ENCODE peak calls at places on chromosome 1, in seven cellular contexts. Q is cardiac fibroblast, F is neural progenitor cell, L is fibroblast of lung, H is HCT116, V is astrocyte of the spinal cord, U is OCI-LY7. D is an unnamed sample.

GRCh38 chr1:108079550-108079949 is 114.6 kb upstream of the VAV3 start:
- DNase-seq in Q (no peak), F (no peak), L (no peak), H (no peak), V (no peak), U (peak; percentile 88), D (no peak)

GRCh38 chr1:175449306-175449705 is 256.7 kb upstream of the KIAA0040 start:
- DNase-seq in Q (no peak), F (no peak), L (no peak), H (no peak), V (no peak), U (no peak), D (no peak)

GRCh38 chr1:194028002-194028401 is 841.6 kb upstream of the B3GALT2 start:
- DNase-seq in Q (peak; percentile 57), F (no peak), L (peak; percentile 42), H (no peak), V (no peak), U (no peak), D (no peak)

GRCh38 chr1:58982259-58982998 is 198.6 kb upstream of the JUN start:
- DNase-seq in Q (peak; percentile 17), F (peak; percentile 22), L (no peak), H (no peak), V (peak; percentile 60), U (no peak), D (no peak)

GRCh38 chr1:111030590-111030989 is 66.9 kb upstream of the LRIF1 start:
- DNase-seq in Q (peak; percentile 71), F (peak; percentile 74), L (peak; percentile 59), H (peak; percentile 49), V (peak; percentile 51), U (peak; percentile 83), D (peak; percentile 51)

GRCh38 chr1:53550201-53550741 is 91.1 kb downstream of the DMRTB1 start:
- DNase-seq in Q (peak; percentile 63), F (no peak), L (peak; percentile 82), H (no peak), V (no peak), U (no peak), D (no peak)

GRCh38 chr1:93814059-93814794 is 64.8 kb downstream of the DNTTIP2 start:
- DNase-seq in Q (peak; percentile 91), F (peak; percentile 82), L (peak; percentile 89), H (peak; percentile 82), V (peak; percentile 85), U (peak; percentile 85), D (peak; percentile 70)

GRCh38 chr1:31786366-31787060 is 22.4 kb upstream of the ADGRB2 start:
- DNase-seq in Q (no peak), F (no peak), L (no peak), H (no peak), V (no peak), U (no peak), D (no peak)

GRCh38 chr1:68321084-68321685 is 88.9 kb upstream of the WLS start:
- DNase-seq in Q (peak; percentile 78), F (peak; percentile 84), L (peak; percentile 72), H (no peak), V (peak; percentile 76), U (peak; percentile 4), D (no peak)

GRCh38 chr1:117466761-117467160 is 99.5 kb downstream of the MAN1A2 start:
- DNase-seq in Q (peak; percentile 41), F (no peak), L (peak; percentile 13), H (no peak), V (peak; percentile 29), U (no peak), D (no peak)

GRCh38 chr1:17201201-17202021 is 3.5 kb upstream of the PADI1 start:
- DNase-seq in Q (no peak), F (no peak), L (no peak), H (no peak), V (peak; percentile 46), U (no peak), D (no peak)

DNA sequence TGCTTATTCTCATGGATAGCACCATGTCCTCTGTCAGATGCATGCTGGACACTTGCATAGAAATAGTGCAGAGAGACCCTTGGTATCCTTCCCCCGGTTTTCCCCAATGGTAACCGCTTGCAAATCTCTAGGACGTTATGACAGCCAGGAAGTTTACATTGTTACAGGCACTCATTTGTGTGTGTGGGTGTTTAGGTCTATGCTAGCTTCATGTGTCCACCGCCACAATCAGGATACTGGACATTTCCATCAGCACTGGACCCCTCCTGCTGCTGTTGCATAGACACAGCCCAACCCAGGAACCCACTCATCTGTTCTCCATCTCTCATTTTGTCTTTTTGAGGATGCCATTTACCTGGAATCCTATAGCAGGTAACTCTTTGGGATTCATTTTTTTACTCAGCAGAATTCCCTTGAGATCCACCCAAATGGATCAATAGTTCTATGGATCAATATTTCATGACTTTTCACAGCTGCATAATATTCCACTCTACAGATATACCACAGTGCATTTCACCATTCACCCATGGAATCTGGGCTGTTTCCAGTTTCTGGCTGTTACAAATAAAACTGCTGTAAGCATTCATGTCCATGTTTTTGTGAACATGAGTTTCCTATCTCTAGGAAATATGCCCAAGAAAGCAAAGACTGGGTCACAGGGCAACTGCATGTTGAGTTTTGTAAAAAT is 6.6 kb upstream of the WNT9A start:
- DNase-seq in Q (no peak), F (no peak), L (no peak), H (no peak), V (no peak), U (no peak), D (no peak)
- TF ChIP-seq CTCF in Q (no peak), F (no peak), L (no peak), H (no peak), V (no peak), U (peak; percentile 36), D (no peak)

GRCh38 chr1:155084722-155085503 is 6.3 kb downstream of the EFNA3 start:
- DNase-seq in Q (peak; percentile 96), F (peak; percentile 97), L (peak; percentile 93), H (peak; percentile 88), V (peak; percentile 95), U (peak; percentile 94), D (peak; percentile 96)

GRCh38 chr1:155086182-155086741 is 7.6 kb downstream of the EFNA3 start:
- DNase-seq in Q (peak; percentile 54), F (peak; percentile 76), L (peak; percentile 38), H (no peak), V (no peak), U (peak; percentile 81), D (peak; percentile 88)

GRCh38 chr1:155085504-155086181 is 7.0 kb downstream of the EFNA3 start:
- DNase-seq in Q (peak; percentile 25), F (peak; percentile 56), L (no peak), H (no peak), V (no peak), U (peak; percentile 67), D (peak; percentile 66)

GRCh38 chr1:155083865-155084721 is 5.5 kb downstream of the EFNA3 start:
- DNase-seq in Q (peak; percentile 50), F (no peak), L (peak; percentile 48), H (no peak), V (no peak), U (peak; percentile 59), D (no peak)

GRCh38 chr1:155086856-155087535 is 8.4 kb downstream of the EFNA3 start:
- DNase-seq in Q (no peak), F (no peak), L (no peak), H (no peak), V (no peak), U (no peak), D (no peak)
- TF ChIP-seq CTCF in Q (no peak), F (no peak), L (no peak), H (peak; percentile 40), V (no peak), U (peak; percentile 62), D (no peak)

GRCh38 chr1:7853341-7854026 is 619 bp upstream of the UTS2 start:
- DNase-seq in Q (no peak), F (no peak), L (no peak), H (no peak), V (no peak), U (no peak), D (no peak)

GRCh38 chr1:7859406-7859805 is 6.5 kb upstream of the UTS2 start:
- DNase-seq in Q (no peak), F (no peak), L (no peak), H (no peak), V (no peak), U (no peak), D (no peak)

GRCh38 chr1:7857000-7857399 is 4.1 kb upstream of the UTS2 start:
- DNase-seq in Q (no peak), F (no peak), L (no peak), H (no peak), V (no peak), U (no peak), D (no peak)

GRCh38 chr1:7857951-7858350 is 5.1 kb upstream of the UTS2 start:
- DNase-seq in Q (no peak), F (no peak), L (no peak), H (no peak), V (no peak), U (no peak), D (no peak)

DNA sequence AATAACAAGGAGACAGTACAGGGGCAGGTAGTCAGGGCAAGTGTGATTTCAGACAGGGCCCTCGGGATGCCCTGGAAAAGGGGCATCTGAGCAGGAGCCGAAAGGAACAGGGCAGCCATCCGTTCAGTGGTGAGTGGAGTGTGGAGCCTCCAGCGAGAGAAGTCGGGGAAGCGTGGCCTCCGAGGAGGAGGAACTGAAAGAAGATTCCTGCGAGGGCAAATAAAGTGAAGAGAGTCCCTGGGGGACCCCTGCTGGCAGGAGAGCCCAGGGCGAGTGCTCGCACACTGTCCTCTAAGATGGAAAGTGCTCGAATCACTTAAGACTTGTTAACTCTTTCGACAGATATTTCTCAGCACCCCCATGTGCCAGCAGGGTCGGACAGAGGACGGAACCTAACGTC is 3.5 kb upstream of the UTS2 start:
- DNase-seq in Q (peak; percentile 10), F (peak; percentile 7), L (no peak), H (no peak), V (no peak), U (no peak), D (peak; percentile 55)
- TF ChIP-seq CTCF in Q (no peak), F (no peak), L (no peak), H (no peak), V (peak; percentile 17), U (no peak), D (no peak)

GRCh38 chr1:211829343-211830054 is 1.1 kb downstream of the LPGAT1 start:
- DNase-seq in Q (peak; percentile 7), F (peak; percentile 31), L (peak; percentile 20), H (no peak), V (no peak), U (no peak), D (no peak)
- TF ChIP-seq CTCF in Q (no peak), F (peak; percentile 32), L (no peak), H (no peak), V (peak; percentile 2), U (no peak), D (no peak)

DNA sequence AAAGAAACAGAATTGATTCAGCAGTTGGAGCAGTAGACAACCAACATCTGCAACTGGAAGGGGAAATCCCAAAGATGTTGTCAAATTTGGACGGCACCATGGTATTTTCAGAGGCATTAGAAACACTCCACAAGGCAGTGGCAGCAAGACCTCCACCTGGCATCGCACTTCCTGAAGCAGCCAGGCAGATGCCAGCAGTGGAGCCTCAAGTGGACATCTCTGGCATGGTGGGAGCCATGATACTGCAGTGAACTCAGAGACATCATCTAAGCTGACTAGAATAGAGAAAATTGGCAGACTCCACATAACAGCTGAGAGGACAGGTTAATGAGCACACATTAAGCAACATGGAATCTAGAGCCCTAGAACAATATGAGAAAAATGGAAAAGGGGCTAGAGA is 33.9 kb upstream of the RGS8 start:
- DNase-seq in Q (no peak), F (no peak), L (no peak), H (no peak), V (no peak), U (peak; percentile 26), D (no peak)
- TF ChIP-seq CTCF in Q (no peak), F (no peak), L (no peak), H (peak; percentile 30), V (no peak), U (peak; percentile 60), D (peak; percentile 0)